ENCODE peak calls at places on chromosomes 5 and 9, in six cellular contexts. D is kidney epithelial cell, V is HuH-7.5, N is heart left ventricle, F is iris pigment epithelial cell, J is naive B cell. A is an unnamed sample.
A peak's percentile ranks its signal among the peaks of the same experiment; 100 is the strongest.

GRCh38 chr5:169933127-169933526 is 47.2 kb downstream of the INSYN2B start:
- DNase-seq in D (no peak), V (no peak), N (no peak), F (no peak), J (no peak), A (no peak)

GRCh38 chr5:66367814-66368541 is 223.9 kb downstream of the SREK1 start:
- DNase-seq in D (no peak), V (no peak), N (peak; percentile 71), F (no peak), J (no peak), A (no peak)

GRCh38 chr5:123014689-123015088 is 21.8 kb downstream of the PPIC start:
- DNase-seq in D (no peak), V (no peak), N (no peak), F (no peak), J (no peak), A (no peak)

GRCh38 chr9:29200650-29201049 is 1627.4 kb upstream of the C9orf72 start:
- DNase-seq in D (no peak), V (no peak), N (no peak), F (no peak), J (no peak), A (no peak)

GRCh38 chr9:109652112-109652511 is 127.9 kb upstream of the PALM2AKAP2 start:
- DNase-seq in D (no peak), V (no peak), N (no peak), F (peak; percentile 41), J (no peak), A (peak; percentile 4)

GRCh38 chr9:127828262-127829031 is 25.8 kb downstream of the FPGS start:
- DNase-seq in D (no peak), V (peak; percentile 95), N (peak; percentile 95), F (peak; percentile 63), J (no peak), A (peak; percentile 77)

GRCh38 chr9:84349706-84350105 is 9.1 kb upstream of the SLC28A3 start:
- DNase-seq in D (no peak), V (no peak), N (no peak), F (peak; percentile 14), J (no peak), A (peak; percentile 20)

GRCh38 chr9:111926421-111926875 is 29.8 kb downstream of the UGCG start:
- DNase-seq in D (no peak), V (no peak), N (peak; percentile 41), F (peak; percentile 87), J (peak; percentile 81), A (peak; percentile 85)

GRCh38 chr5:96259211-96259772 is 173.8 kb downstream of the PCSK1 start:
- DNase-seq in D (peak; percentile 37), V (no peak), N (no peak), F (peak; percentile 72), J (no peak), A (peak; percentile 77)

GRCh38 chr5:168931638-168932345 is 352.6 kb upstream of the PANK3 start:
- DNase-seq in D (peak; percentile 86), V (no peak), N (no peak), F (no peak), J (no peak), A (peak; percentile 43)

GRCh38 chr9:136132500-136133050 is 13.9 kb upstream of the TMEM250 start:
- DNase-seq in D (no peak), V (no peak), N (no peak), F (no peak), J (no peak), A (no peak)

GRCh38 chr9:13351768-13352386 is 72.4 kb upstream of the MPDZ start:
- DNase-seq in D (peak; percentile 1), V (no peak), N (no peak), F (peak; percentile 71), J (no peak), A (peak; percentile 60)

GRCh38 chr5:16552666-16553343 is 64.0 kb downstream of the RETREG1 start:
- DNase-seq in D (no peak), V (peak; percentile 51), N (peak; percentile 83), F (peak; percentile 74), J (peak; percentile 29), A (peak; percentile 69)

GRCh38 chr5:143629871-143630658 is 181.9 kb upstream of the HMHB1 start:
- DNase-seq in D (peak; percentile 47), V (no peak), N (no peak), F (peak; percentile 73), J (no peak), A (peak; percentile 59)

GRCh38 chr9:111094433-111095421 is 56.5 kb upstream of the LPAR1 start:
- DNase-seq in D (peak; percentile 23), V (no peak), N (peak; percentile 45), F (peak; percentile 80), J (no peak), A (peak; percentile 90)

GRCh38 chr5:15682122-15682521 is 182.1 kb downstream of the FBXL7 start:
- DNase-seq in D (no peak), V (no peak), N (no peak), F (no peak), J (no peak), A (no peak)

GRCh38 chr9:19493174-19493811 is 84.5 kb downstream of the ACER2 start:
- DNase-seq in D (no peak), V (peak; percentile 29), N (peak; percentile 90), F (peak; percentile 81), J (peak; percentile 9), A (peak; percentile 62)

GRCh38 chr9:116141864-116142561 is 11.6 kb upstream of the PAPPA start:
- DNase-seq in D (no peak), V (no peak), N (no peak), F (no peak), J (no peak), A (peak; percentile 65)

GRCh38 chr9:126986506-126986951 is 71.9 kb downstream of the RALGPS1 start:
- DNase-seq in D (no peak), V (no peak), N (no peak), F (no peak), J (no peak), A (peak; percentile 6)

GRCh38 chr5:167716376-167716775 is 575.1 kb upstream of the WWC1 start:
- DNase-seq in D (no peak), V (no peak), N (no peak), F (peak; percentile 63), J (no peak), A (peak; percentile 92)

GRCh38 chr9:84294551-84294950 is 46.0 kb downstream of the SLC28A3 start:
- DNase-seq in D (no peak), V (no peak), N (no peak), F (no peak), J (no peak), A (no peak)

GRCh38 chr9:87436694-87437093 is 61.0 kb upstream of the DAPK1 start:
- DNase-seq in D (no peak), V (no peak), N (no peak), F (peak; percentile 26), J (no peak), A (peak; percentile 34)

GRCh38 chr5:74622122-74622521 is 18.4 kb downstream of the ENC1 start:
- DNase-seq in D (no peak), V (no peak), N (no peak), F (no peak), J (no peak), A (peak; percentile 19)